ENCODE peak calls at places on chromosomes 13 and 19, in five cellular contexts. D is HT-29; E is central memory CD4-positive, alpha-beta T cell; Y is activated CD4-positive, alpha-beta memory T cell treated with anti-CD3 and anti-CD28 coated beads, Interleukin-2, amount 10 ng/mL, durations not matched to agents 7 days and 5 days; T is NB4. F is an unnamed sample.

GRCh38 chr13:98821372-98822237 is 69.1 kb upstream of the SLC15A1 start:
- DNase-seq in D (peak), E (no peak), Y (no peak), T (no peak), F (no peak)

GRCh38 chr13:61664821-61665705 is 249.4 kb upstream of the PCDH20 start:
- DNase-seq in D (peak), E (no peak), Y (no peak), T (no peak), F (no peak)

GRCh38 chr13:36323951-36324566 is 22.1 kb downstream of the SPART start:
- DNase-seq in D (no peak), E (no peak), Y (no peak), T (no peak), F (no peak)

GRCh38 chr13:23899555-23899954 is 2.3 kb upstream of the C1QTNF9B start:
- DNase-seq in D (peak), E (peak), Y (peak), T (peak), F (no peak)

GRCh38 chr19:48674216-48674809 is 1.5 kb upstream of the NTN5 start:
- DNase-seq in D (no peak), E (no peak), Y (no peak), T (no peak), F (no peak)

GRCh38 chr19:13051581-13052165 is 51.0 kb downstream of the LYL1 start:
- DNase-seq in D (peak), E (no peak), Y (no peak), T (peak), F (no peak)

GRCh38 chr19:46697142-46697960 is 19.6 kb downstream of the PRKD2 start:
- DNase-seq in D (peak), E (no peak), Y (peak), T (peak), F (peak)

GRCh38 chr13:20609145-20609544 is 42.2 kb downstream of the IFT88 start:
- DNase-seq in D (no peak), E (no peak), Y (no peak), T (no peak), F (no peak)

GRCh38 chr13:113040597-113041292 is 64.8 kb upstream of the F7 start:
- DNase-seq in D (no peak), E (no peak), Y (no peak), T (no peak), F (no peak)

GRCh38 chr13:113918580-113918979 is 54.7 kb upstream of the GAS6 start:
- DNase-seq in D (no peak), E (no peak), Y (no peak), T (no peak), F (peak)

GRCh38 chr19:45935267-45935666 is 20.7 kb upstream of the NANOS2 start:
- DNase-seq in D (no peak), E (no peak), Y (no peak), T (no peak), F (no peak)

GRCh38 chr19:3784607-3785463 is 1.3 kb downstream of the MATK start:
- DNase-seq in D (peak), E (no peak), Y (no peak), T (no peak), F (no peak)

GRCh38 chr13:113327766-113328391 is 30.8 kb downstream of the LAMP1 start:
- DNase-seq in D (no peak), E (peak), Y (no peak), T (peak), F (no peak)

GRCh38 chr13:52845766-52846566 is 2.5 kb downstream of the PCDH8 start:
- DNase-seq in D (no peak), E (no peak), Y (peak), T (peak), F (no peak)

GRCh38 chr19:11204943-11205349 is 7.6 kb upstream of the KANK2 start:
- DNase-seq in D (no peak), E (no peak), Y (no peak), T (no peak), F (no peak)

F was measured in posterior vena cava.